ENCODE peak calls at places on chromosomes 6 and 20, in ten cellular contexts. O is Caco-2; L is left cardiac atrium; Y is hepatocyte; C is fibroblast of lung; U is amniotic stem cell; F is activated CD8-positive, alpha-beta memory T cell treated with anti-CD3 and anti-CD28 coated beads for 24 hours; K is HuH-7; W is stimulated activated CD4-positive, alpha-beta T cell treated with anti-CD3 and anti-CD28 coated beads, Interleukin-2, amount 100 ng/mL, for 48 hours; A is osteocyte. V is an unnamed sample.
A peak's percentile ranks its signal among the peaks of the same experiment; 100 is the strongest.

GRCh38 chr6:16555550-16555949 is 205.7 kb downstream of the ATXN1 start:
- DNase-seq in O (no peak), L (no peak), Y (no peak), C (no peak), U (no peak), F (no peak), K (no peak), W (no peak), A (no peak), V (no peak)

GRCh38 chr20:36830791-36831691 is 44.9 kb upstream of the TLDC2 start:
- DNase-seq in O (no peak), L (peak; percentile 85), Y (no peak), C (peak; percentile 23), U (no peak), F (no peak), K (no peak), W (no peak), A (no peak), V (peak; percentile 80)

GRCh38 chr20:39885975-39886649 is 802.9 kb downstream of the MAFB start:
- DNase-seq in O (peak; percentile 64), L (peak; percentile 78), Y (peak; percentile 81), C (peak; percentile 90), U (peak; percentile 80), F (no peak), K (peak; percentile 16), W (peak; percentile 3), A (no peak), V (peak; percentile 67)

GRCh38 chr6:117448732-117449131 is 23.0 kb upstream of the ROS1 start:
- DNase-seq in O (peak; percentile 11), L (no peak), Y (peak; percentile 32), C (peak; percentile 97), U (peak; percentile 88), F (no peak), K (no peak), W (no peak), A (no peak), V (peak; percentile 44)

GRCh38 chr20:36745234-36745926 is 510 bp downstream of the NDRG3 start:
- DNase-seq in O (no peak), L (peak; percentile 33), Y (no peak), C (peak; percentile 3), U (no peak), F (no peak), K (peak; percentile 56), W (no peak), A (no peak), V (peak; percentile 32)

GRCh38 chr6:64280569-64280968 is 645.0 kb downstream of the PHF3 start:
- DNase-seq in O (peak; percentile 45), L (no peak), Y (peak; percentile 30), C (peak; percentile 3), U (no peak), F (no peak), K (no peak), W (no peak), A (no peak), V (peak; percentile 14)

GRCh38 chr20:33532753-33533459 is 43.0 kb downstream of the CBFA2T2 start:
- DNase-seq in O (no peak), L (no peak), Y (peak; percentile 40), C (no peak), U (no peak), F (no peak), K (no peak), W (no peak), A (no peak), V (peak; percentile 15)

GRCh38 chr6:33746651-33747100 is at the start of gene IP6K3:
- DNase-seq in O (no peak), L (peak; percentile 58), Y (peak; percentile 56), C (no peak), U (no peak), F (no peak), K (no peak), W (no peak), A (no peak), V (no peak)

GRCh38 chr20:17958326-17959256 is 10.0 kb downstream of the SNX5 start:
- DNase-seq in O (peak; percentile 60), L (no peak), Y (peak; percentile 39), C (peak; percentile 55), U (no peak), F (peak; percentile 53), K (no peak), W (no peak), A (no peak), V (peak; percentile 41)

GRCh38 chr6:108895591-108895990 is 47.4 kb downstream of the ARMC2 start:
- DNase-seq in O (no peak), L (no peak), Y (no peak), C (peak; percentile 20), U (no peak), F (no peak), K (no peak), W (no peak), A (no peak), V (peak; percentile 13)

GRCh38 chr20:40257763-40258162 is 431.3 kb downstream of the MAFB start:
- DNase-seq in O (no peak), L (no peak), Y (no peak), C (no peak), U (no peak), F (no peak), K (no peak), W (no peak), A (no peak), V (no peak)

GRCh38 chr6:25280617-25280990 is 1.4 kb downstream of the CARMIL1 start:
- DNase-seq in O (no peak), L (no peak), Y (peak; percentile 31), C (no peak), U (no peak), F (no peak), K (no peak), W (no peak), A (no peak), V (no peak)

GRCh38 chr6:153947817-153948447 is 91.1 kb upstream of the OPRM1 start:
- DNase-seq in O (peak; percentile 55), L (no peak), Y (peak; percentile 60), C (no peak), U (no peak), F (no peak), K (peak; percentile 13), W (no peak), A (no peak), V (peak; percentile 50)

GRCh38 chr6:31686483-31686882 is 5.6 kb upstream of the LY6G5C start:
- DNase-seq in O (no peak), L (no peak), Y (no peak), C (no peak), U (no peak), F (no peak), K (no peak), W (no peak), A (no peak), V (no peak)

V was measured in dermis blood vessel endothelial cell.